ENCODE peak calls at places on chromosomes 2 and 18, in seven cellular contexts. B, W, E, Z, P, M and Q are unnamed samples.

GRCh38 chr18:79167526-79168190 is 98.5 kb downstream of the ATP9B start:
- DNase-seq in E (no peak), B (no peak), M (no peak), P (no peak), W (no peak), Z (no peak), Q (no peak)

GRCh38 chr2:164841719-164842623 is at the start of gene COBLL1:
- DNase-seq in P (peak), Z (peak), E (peak), B (peak), W (peak), M (no peak), Q (peak)

GRCh38 chr2:233085037-233085838 is 25.1 kb downstream of the INPP5D start:
- DNase-seq in E (peak), Z (no peak), B (no peak), P (no peak), W (no peak), M (no peak), Q (no peak)

GRCh38 chr18:61581578-61582204 is 248.5 kb downstream of the CDH20 start:
- DNase-seq in W (peak), E (peak), Z (peak), P (peak), M (no peak), B (peak), Q (peak)

GRCh38 chr2:172342611-172343010 is 84.8 kb upstream of the ITGA6 start:
- DNase-seq in E (no peak), B (no peak), W (no peak), M (no peak), P (no peak), Z (no peak), Q (no peak)

GRCh38 chr2:209526541-209526940 is 102.7 kb downstream of the MAP2 start:
- DNase-seq in B (peak), Z (no peak), E (no peak), P (no peak), W (no peak), M (no peak), Q (no peak)

GRCh38 chr2:39435974-39436591 is 1.0 kb downstream of the MAP4K3 start:
- DNase-seq in B (peak), P (no peak), W (no peak), M (no peak), E (peak), Z (no peak), Q (no peak)

GRCh38 chr2:23542390-23542789 is 157.4 kb downstream of the KLHL29 start:
- DNase-seq in P (no peak), M (no peak), E (no peak), W (no peak), B (no peak), Z (no peak), Q (no peak)

GRCh38 chr2:109297566-109298205 is 168.7 kb downstream of the SH3RF3 start:
- DNase-seq in Z (no peak), W (no peak), B (no peak), E (no peak), M (no peak), P (no peak), Q (no peak)

GRCh38 chr2:75456825-75457224 is 103.9 kb downstream of the EVA1A start:
- DNase-seq in Z (no peak), M (no peak), B (no peak), W (no peak), P (no peak), E (no peak), Q (no peak)

GRCh38 chr2:173210270-173211196 is 134.9 kb downstream of the MAP3K20 start:
- DNase-seq in P (peak), B (peak), M (peak), E (peak), W (peak), Z (peak), Q (peak)

GRCh38 chr18:70671889-70672551 is 383.2 kb downstream of the SOCS6 start:
- DNase-seq in B (no peak), Z (no peak), E (no peak), P (no peak), W (no peak), M (no peak), Q (no peak)

GRCh38 chr2:3585239-3586109 is 9.4 kb upstream of the COLEC11 start:
- DNase-seq in P (peak), E (peak), M (no peak), B (peak), W (peak), Z (no peak), Q (no peak)

GRCh38 chr2:108345941-108346340 is 31.8 kb upstream of the SULT1C4 start:
- DNase-seq in M (no peak), W (no peak), E (no peak), P (no peak), Z (no peak), B (no peak), Q (no peak)

GRCh38 chr18:80009661-80010550 is 21.5 kb upstream of the TXNL4A start:
- DNase-seq in W (peak), P (no peak), Z (no peak), M (no peak), E (no peak), B (peak), Q (peak)

GRCh38 chr2:197946562-197946961 is 142.2 kb downstream of the PLCL1 start:
- DNase-seq in Z (no peak), E (no peak), W (no peak), B (no peak), P (no peak), M (no peak), Q (no peak)

GRCh38 chr2:147449323-147450080 is 395.3 kb upstream of the ACVR2A start:
- DNase-seq in P (no peak), W (no peak), M (no peak), Z (no peak), B (no peak), E (no peak), Q (no peak)

GRCh38 chr18:61901334-61901986 is 8.7 kb upstream of the RNF152 start:
- DNase-seq in M (peak), Z (peak), P (peak), E (peak), W (peak), B (peak), Q (peak)

GRCh38 chr2:178197791-178198190 is 3.5 kb downstream of the OSBPL6 start:
- DNase-seq in B (no peak), W (no peak), Z (no peak), P (no peak), E (no peak), M (no peak), Q (no peak)

GRCh38 chr2:174573621-174574081 is 24.0 kb downstream of the WIPF1 start:
- DNase-seq in M (no peak), Z (no peak), B (no peak), E (no peak), W (no peak), P (no peak), Q (no peak)

GRCh38 chr2:182301093-182301492 is 125.7 kb downstream of the PDE1A start:
- DNase-seq in B (no peak), P (no peak), M (no peak), W (peak), Z (no peak), E (no peak), Q (no peak)

GRCh38 chr2:58734365-58734764 is 493.2 kb upstream of the FANCL start:
- DNase-seq in B (peak), M (no peak), P (no peak), E (peak), Z (no peak), W (peak), Q (peak)

GRCh38 chr18:12154356-12154755 is 60.7 kb downstream of the ANKRD62 start:
- DNase-seq in W (no peak), Z (no peak), M (no peak), P (no peak), E (no peak), B (no peak), Q (no peak)

GRCh38 chr2:47002480-47003381 is 87.1 kb upstream of the MCFD2 start:
- DNase-seq in B (no peak), M (no peak), P (no peak), Z (no peak), W (no peak), E (no peak), Q (no peak)

GRCh38 chr2:28681216-28681981 is 70.2 kb upstream of the PPP1CB start:
- DNase-seq in M (peak), E (no peak), P (no peak), Z (no peak), B (peak), W (no peak), Q (no peak)

GRCh38 chr2:200308421-200309295 is 2.2 kb downstream of the SPATS2L start:
- DNase-seq in P (no peak), W (no peak), E (no peak), M (no peak), Z (no peak), B (peak), Q (no peak)

GRCh38 chr2:128547667-128548066 is 229.0 kb upstream of the HS6ST1 start:
- DNase-seq in W (no peak), E (no peak), M (no peak), B (no peak), P (no peak), Z (no peak), Q (no peak)
- TF ChIP-seq CEBPB in W (no peak), E (no peak), M (no peak), B (no peak), P (no peak), Z (no peak), Q (no peak)

GRCh38 chr2:240463866-240464481 is 28.5 kb downstream of the GPC1 start:
- DNase-seq in E (no peak), W (no peak), M (no peak), P (no peak), Z (no peak), B (no peak), Q (no peak)

GRCh38 chr2:240466579-240467148 is 31.2 kb downstream of the GPC1 start:
- DNase-seq in Z (peak), B (no peak), W (no peak), E (no peak), M (no peak), P (no peak), Q (no peak)

GRCh38 chr2:240465765-240466578 is 30.5 kb downstream of the GPC1 start:
- DNase-seq in Z (no peak), B (no peak), W (no peak), E (no peak), P (no peak), M (no peak), Q (no peak)

GRCh38 chr2:240464514-240465241 is 29.2 kb downstream of the GPC1 start:
- DNase-seq in M (no peak), W (no peak), Z (no peak), B (no peak), P (no peak), E (no peak), Q (no peak)

DNA sequence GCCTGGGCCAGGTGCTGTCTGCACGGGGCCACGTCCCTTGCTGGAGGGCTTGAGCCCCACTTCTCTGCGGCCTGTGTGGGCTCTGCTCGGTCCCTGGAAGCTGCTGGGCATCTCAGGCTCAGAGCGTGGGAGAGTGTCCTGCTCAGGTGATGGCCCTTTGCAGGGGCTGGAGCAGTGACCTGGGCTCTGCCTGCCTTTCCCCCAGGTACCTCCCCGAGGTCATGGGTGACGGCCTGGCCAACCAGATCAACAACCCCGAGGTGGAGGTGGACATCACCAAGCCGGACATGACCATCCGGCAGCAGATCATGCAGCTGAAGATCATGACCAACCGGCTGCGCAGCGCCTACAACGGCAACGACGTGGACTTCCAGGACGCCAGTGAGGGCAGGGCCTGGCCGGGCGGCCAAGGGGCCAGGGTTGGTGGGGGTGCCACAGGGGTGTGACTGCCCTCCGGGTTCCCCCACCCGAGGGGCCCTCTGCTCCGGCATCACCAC is 29.9 kb downstream of the GPC1 start:
- DNase-seq in E (no peak), P (no peak), M (no peak), W (no peak), B (no peak), Z (no peak), Q (no peak)
- TF ChIP-seq CEBPB in E (no peak), P (no peak), M (no peak), W (no peak), B (no peak), Z (no peak), Q (no peak)

DNA sequence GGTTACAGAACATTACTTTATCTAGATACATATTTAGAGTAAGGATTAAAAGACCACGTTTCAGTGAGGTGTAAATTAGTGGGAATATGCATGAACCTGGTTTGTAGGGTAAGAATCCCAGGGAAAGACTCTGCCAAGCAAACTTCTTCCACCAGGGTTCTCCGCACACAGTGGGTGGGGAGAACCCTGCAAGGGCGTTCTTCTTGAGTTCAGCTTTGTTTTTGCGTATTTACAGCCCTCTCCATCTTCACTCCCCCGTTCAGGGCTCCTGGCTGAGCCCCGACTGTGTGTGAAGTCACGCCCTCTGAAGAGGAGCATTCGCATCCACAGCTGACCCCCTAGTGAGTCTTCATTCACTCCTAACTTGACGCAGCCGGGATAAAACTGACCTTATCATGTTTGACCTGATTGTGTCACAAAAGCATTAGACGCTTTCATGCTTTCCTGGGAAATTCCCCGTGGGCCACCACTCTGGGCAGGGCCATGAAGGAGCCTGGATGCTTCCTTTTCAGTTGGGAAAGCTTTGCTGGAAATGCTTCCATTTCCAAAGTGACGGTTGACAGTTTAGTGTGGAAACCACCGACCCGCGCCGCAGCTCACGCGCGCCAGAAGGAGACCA is 1.0 kb downstream of the ALKAL2 start:
- DNase-seq in E (no peak), M (no peak), B (no peak), P (no peak), Z (no peak), W (no peak), Q (no peak)
- TF ChIP-seq CEBPB in E (no peak), M (no peak), B (no peak), P (no peak), Z (no peak), W (no peak), Q (no peak)

GRCh38 chr2:179263015-179263414 is 1.6 kb downstream of the SESTD1 start:
- DNase-seq in W (peak), M (no peak), P (no peak), E (peak), B (peak), Z (no peak), Q (no peak)
- TF ChIP-seq CEBPB in W (no peak), M (no peak), P (no peak), E (peak), B (peak), Z (no peak), Q (peak)

GRCh38 chr2:73063909-73064875 is 7.3 kb downstream of the SFXN5 start:
- DNase-seq in Z (peak), P (peak), W (peak), E (no peak), M (no peak), B (peak), Q (peak)
- TF ChIP-seq CEBPB in Z (no peak), P (no peak), W (no peak), E (no peak), M (no peak), B (no peak), Q (no peak)